ENCODE peak calls at places on chromosome 15, in eight cellular contexts. G, S, B, X, U, T, P and M are unnamed samples.
A peak's percentile ranks its signal among the peaks of the same experiment; 100 is the strongest.

GRCh38 chr15:52236015-52236414 is 44.8 kb upstream of the GNB5 start:
- DNase-seq in G (no peak), S (no peak), B (no peak), X (no peak), U (no peak), T (no peak), P (no peak), M (no peak)

GRCh38 chr15:50353999-50354837 is 780 bp downstream of the GABPB1 start:
- DNase-seq in G (peak; percentile 70), S (peak; percentile 72), B (peak; percentile 50), X (peak; percentile 71), U (peak; percentile 26), T (peak; percentile 93), P (peak; percentile 19), M (peak; percentile 69)

GRCh38 chr15:100973351-100974034 is 54.3 kb downstream of the LRRK1 start:
- DNase-seq in G (no peak), S (no peak), B (no peak), X (no peak), U (no peak), T (no peak), P (no peak), M (peak; percentile 84)

GRCh38 chr15:93467327-93467726 is 378.3 kb upstream of the RGMA start:
- DNase-seq in G (peak; percentile 24), S (no peak), B (peak; percentile 84), X (peak; percentile 23), U (peak; percentile 96), T (no peak), P (peak; percentile 41), M (peak; percentile 39)

GRCh38 chr15:90286678-90287077 is 21.2 kb downstream of the NGRN start:
- DNase-seq in G (no peak), S (no peak), B (no peak), X (peak; percentile 43), U (no peak), T (no peak), P (no peak), M (no peak)

GRCh38 chr15:90402230-90402629 is 14.2 kb downstream of the IQGAP1 start:
- DNase-seq in G (peak; percentile 17), S (no peak), B (no peak), X (peak; percentile 70), U (peak; percentile 41), T (no peak), P (no peak), M (no peak)

GRCh38 chr15:29838352-29839010 is 16.2 kb upstream of the TJP1 start:
- DNase-seq in G (no peak), S (no peak), B (no peak), X (no peak), U (no peak), T (no peak), P (no peak), M (no peak)

GRCh38 chr15:95464091-95464888 is 866.2 kb upstream of the NR2F2 start:
- DNase-seq in G (no peak), S (no peak), B (no peak), X (peak; percentile 59), U (no peak), T (no peak), P (no peak), M (no peak)

GRCh38 chr15:80584561-80584964 is 110.5 kb upstream of the ABHD17C start:
- DNase-seq in G (no peak), S (no peak), B (no peak), X (no peak), U (no peak), T (no peak), P (no peak), M (peak; percentile 12)

GRCh38 chr15:67931861-67932260 is 92.0 kb upstream of the RNU6-1 start:
- DNase-seq in G (no peak), S (no peak), B (no peak), X (no peak), U (no peak), T (no peak), P (no peak), M (peak; percentile 71)

DNA sequence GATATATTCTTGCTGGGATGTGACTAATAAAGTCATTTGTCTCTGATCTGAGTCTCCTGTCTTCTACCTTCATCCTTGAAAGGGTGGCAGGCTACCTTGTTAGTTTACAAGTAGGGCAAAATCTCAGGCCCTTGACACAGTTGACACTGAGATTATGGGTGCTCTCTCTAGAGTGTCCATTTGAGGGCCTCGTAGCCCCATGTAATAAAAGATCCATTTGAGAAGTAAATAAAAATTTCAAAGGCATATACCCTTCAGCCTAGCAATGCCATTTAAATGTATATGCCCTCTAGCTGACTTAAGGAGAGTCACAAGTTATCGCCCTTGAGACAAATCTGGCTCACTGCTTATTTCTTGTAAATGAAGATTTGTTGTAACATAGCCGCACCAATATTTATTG is 98.6 kb downstream of the TCF12 start:
- DNase-seq in G (no peak), S (no peak), B (no peak), X (no peak), U (no peak), T (no peak), P (no peak), M (no peak)
- H3K4me3 ChIP-seq in G (no peak overlapping the region), S (no peak overlapping the region), B (no peak overlapping the region), X (no peak overlapping the region), U (no peak overlapping the region), T (no peak overlapping the region), P (no peak overlapping the region), M (no peak overlapping the region)

GRCh38 chr15:62068071-62068786 is 1.5 kb downstream of the C2CD4A start:
- DNase-seq in G (peak; percentile 60), S (no peak), B (no peak), X (peak; percentile 44), U (no peak), T (peak; percentile 89), P (no peak), M (peak; percentile 92)
- H3K4me3 ChIP-seq in G (peak overlapping the region; percentile 62), S (peak overlapping the region; percentile 53), B (peak overlapping the region; percentile 73), X (peak overlapping the region; percentile 15), U (peak overlapping the region; percentile 67), T (peak overlapping the region; percentile 59), P (peak overlapping the region; percentile 49), M (peak overlapping the region; percentile 72)

GRCh38 chr15:84656972-84657371 is 1.0 kb downstream of the NMB start:
- DNase-seq in G (no peak), S (no peak), B (no peak), X (no peak), U (no peak), T (no peak), P (no peak), M (no peak)
- H3K4me3 ChIP-seq in G (no peak overlapping the region), S (no peak overlapping the region), B (no peak overlapping the region), X (no peak overlapping the region), U (no peak overlapping the region), T (no peak overlapping the region), P (no peak overlapping the region), M (no peak overlapping the region)

GRCh38 chr15:62757535-62757934 is 285.0 kb upstream of the TPM1 start:
- DNase-seq in G (no peak), S (no peak), B (no peak), X (no peak), U (no peak), T (no peak), P (no peak), M (no peak)

GRCh38 chr15:62756326-62756994 is 286.1 kb upstream of the TPM1 start:
- DNase-seq in G (no peak), S (no peak), B (peak; percentile 60), X (no peak), U (no peak), T (no peak), P (no peak), M (peak; percentile 58)

GRCh38 chr15:62758952-62759349 is 283.6 kb upstream of the TPM1 start:
- DNase-seq in G (no peak), S (no peak), B (no peak), X (no peak), U (no peak), T (no peak), P (no peak), M (no peak)

GRCh38 chr15:62756995-62757360 is 285.6 kb upstream of the TPM1 start:
- DNase-seq in G (no peak), S (no peak), B (no peak), X (no peak), U (no peak), T (no peak), P (no peak), M (no peak)

DNA sequence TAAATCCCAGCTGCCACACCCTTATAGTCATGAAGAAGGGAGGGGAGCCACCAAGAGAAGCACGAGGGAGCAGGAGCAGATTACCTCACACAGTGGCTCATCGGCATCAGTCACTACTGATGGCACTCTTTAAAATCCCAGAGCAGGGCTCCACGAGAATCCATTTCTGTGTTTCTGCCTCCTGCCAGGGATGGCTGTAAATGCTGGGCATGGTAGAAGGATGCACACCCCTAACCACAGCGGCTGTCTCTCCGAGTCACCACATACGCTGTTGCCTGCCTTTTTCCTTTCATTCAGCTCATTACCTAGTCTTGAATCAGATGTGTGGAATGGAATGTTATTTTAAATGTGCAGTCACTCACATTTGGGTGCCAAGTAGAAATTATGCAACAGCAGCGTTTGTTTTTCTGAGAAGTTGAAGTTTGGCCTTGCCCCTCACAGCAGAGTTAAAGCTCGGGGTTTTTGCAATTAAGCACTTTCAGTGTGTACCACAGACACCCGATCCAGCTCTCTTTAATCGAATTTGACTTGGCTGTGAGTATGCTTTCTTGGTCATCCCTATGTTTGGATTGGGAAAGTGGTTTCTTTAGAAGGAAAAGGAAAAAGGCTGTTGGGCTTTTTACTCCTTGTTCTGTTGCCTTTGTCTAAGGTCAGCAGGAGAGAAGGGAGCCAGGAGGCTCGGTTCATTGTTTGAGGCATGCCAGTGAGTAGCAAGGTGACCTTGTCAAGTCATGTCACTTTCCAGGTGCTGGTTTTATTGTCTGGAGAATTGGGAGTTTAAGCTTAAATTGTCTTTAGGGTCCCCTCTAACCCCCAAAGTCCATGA is 284.2 kb upstream of the TPM1 start:
- DNase-seq in G (no peak), S (peak; percentile 91), B (peak; percentile 53), X (peak; percentile 52), U (peak; percentile 36), T (no peak), P (no peak), M (no peak)
- H3K4me3 ChIP-seq in G (no peak overlapping the region), S (peak overlapping the region; percentile 15), B (peak overlapping the region; percentile 17), X (no peak overlapping the region), U (no peak overlapping the region), T (no peak overlapping the region), P (no peak overlapping the region), M (no peak overlapping the region)

DNA sequence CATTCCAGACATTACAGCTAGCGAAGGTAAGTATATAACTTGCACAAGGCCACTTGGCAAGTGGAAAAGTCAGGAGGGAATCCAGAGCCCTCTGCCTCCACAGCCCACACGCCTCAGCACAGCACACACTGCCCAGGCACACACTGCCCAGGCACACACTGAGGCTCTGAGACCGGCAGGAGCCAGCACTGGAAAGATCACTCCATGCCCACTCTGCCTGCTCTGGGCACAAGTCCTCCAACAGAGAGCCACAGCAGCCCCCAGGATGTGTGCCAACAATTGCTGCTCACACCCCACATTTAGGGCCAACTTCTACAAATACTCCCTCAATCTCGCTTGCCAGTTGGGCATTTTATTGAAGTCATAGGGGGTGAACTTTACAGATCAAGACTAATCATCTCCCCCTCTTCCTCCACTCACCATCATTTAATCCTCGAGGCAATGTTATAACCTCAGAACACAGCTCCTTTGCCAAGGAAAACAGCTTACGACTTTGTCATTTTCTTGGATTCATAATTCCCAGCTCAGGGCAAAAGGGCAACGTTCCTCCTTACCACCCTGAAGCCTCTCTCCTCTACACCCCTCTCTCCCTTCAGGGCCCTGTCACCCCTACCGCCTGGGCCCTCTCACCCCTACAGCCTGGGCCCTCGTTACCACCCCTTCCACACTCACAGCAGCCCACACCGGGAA is 53.0 kb upstream of the TPM1 start:
- DNase-seq in G (no peak), S (no peak), B (no peak), X (no peak), U (no peak), T (no peak), P (no peak), M (no peak)
- H3K4me3 ChIP-seq in G (no peak overlapping the region), S (no peak overlapping the region), B (no peak overlapping the region), X (no peak overlapping the region), U (no peak overlapping the region), T (no peak overlapping the region), P (no peak overlapping the region), M (no peak overlapping the region)

GRCh38 chr15:45469429-45469828 is 53.1 kb downstream of the SLC30A4 start:
- DNase-seq in G (no peak), S (no peak), B (no peak), X (no peak), U (no peak), T (no peak), P (no peak), M (no peak)
- H3K4me3 ChIP-seq in G (no peak overlapping the region), S (no peak overlapping the region), B (no peak overlapping the region), X (no peak overlapping the region), U (no peak overlapping the region), T (no peak overlapping the region), P (no peak overlapping the region), M (no peak overlapping the region)